ENCODE peak calls at places on chromosomes 4 and X, in six cellular contexts. E is NCI-H460; W is uterus; T is NCI-H1417; K is GM12865; H is CD4-positive, alpha-beta T cell. J is an unnamed sample.

GRCh38 chrX:126733874-126734273 is 85.7 kb upstream of the PRR32 start:
- DNase-seq in E (no peak), W (no peak), T (no peak), K (no peak), H (no peak), J (no peak)

GRCh38 chrX:2325076-2325784 is 175.5 kb downstream of the DHRSX start:
- DNase-seq in E (peak), W (peak), T (no peak), K (peak), H (peak), J (peak)

GRCh38 chr4:74934822-74935326 is 2.0 kb downstream of the PARM1 start:
- DNase-seq in E (no peak), W (peak), T (peak), K (no peak), H (no peak), J (no peak)

GRCh38 chr4:73451404-73451803 is 15.4 kb downstream of the AFP start:
- DNase-seq in E (no peak), W (no peak), T (peak), K (no peak), H (no peak), J (no peak)

GRCh38 chr4:151678048-151678853 is 82.6 kb downstream of the GATB start:
- DNase-seq in E (no peak), W (no peak), T (peak), K (no peak), H (no peak), J (no peak)

GRCh38 chr4:82842593-82842992 is 44.0 kb upstream of the SCD5 start:
- DNase-seq in E (no peak), W (no peak), T (no peak), K (no peak), H (no peak), J (no peak)

GRCh38 chr4:145301386-145302080 is 121.1 kb upstream of the OTUD4 start:
- DNase-seq in E (no peak), W (no peak), T (no peak), K (no peak), H (no peak), J (no peak)

GRCh38 chrX:84187501-84188319 is at the start of gene RPS6KA6:
- DNase-seq in E (no peak), W (peak), T (peak), K (no peak), H (no peak), J (no peak)

GRCh38 chrX:47802589-47802988 is 34.1 kb upstream of the ZNF81 start:
- DNase-seq in E (peak), W (no peak), T (peak), K (no peak), H (no peak), J (no peak)

GRCh38 chr4:17066241-17066640 is 167.8 kb upstream of the LDB2 start:
- DNase-seq in E (no peak), W (no peak), T (no peak), K (no peak), H (no peak), J (no peak)

GRCh38 chrX:136162827-136163427 is 15.6 kb downstream of the FHL1 start:
- DNase-seq in E (peak), W (peak), T (peak), K (peak), H (peak), J (no peak)

GRCh38 chrX:154296731-154297130 is 1.1 kb downstream of the TKTL1 start:
- DNase-seq in E (no peak), W (no peak), T (no peak), K (no peak), H (no peak), J (no peak)

GRCh38 chr4:4407299-4408131 is 20.6 kb downstream of the NSG1 start:
- DNase-seq in E (no peak), W (no peak), T (no peak), K (no peak), H (no peak), J (no peak)

J was measured in CD8-positive, alpha-beta T cell.